ENCODE peak calls at places on chromosomes 12 and 14, in eight cellular contexts. I is mesothelial cell of epicardium; P is memory B cell; L is NCI-H1417; Z is tibial nerve; M is HEK293T; N is stimulated activated naive B cell treated with anti-CD40 and anti-IgM and Interleukin-4, amounts not matched to agents 10 μg/mL and 1 μg/mL and 100 μg/mL, for 72 hours; Q is ELR. Y is an unnamed sample.
A peak's percentile ranks its signal among the peaks of the same experiment; 100 is the strongest.

GRCh38 chr12:52486166-52487105 is 6.6 kb downstream of the KRT6A start:
- DNase-seq in M (no peak), I (no peak), L (peak; percentile 23), Q (no peak), Z (no peak), N (no peak), P (no peak), Y (no peak)

GRCh38 chr14:68757618-68758081 is 35.2 kb downstream of the ZFP36L1 start:
- DNase-seq in Q (no peak), I (no peak), L (no peak), M (no peak), Z (peak; percentile 42), P (no peak), N (peak; percentile 63), Y (peak; percentile 32)

GRCh38 chr12:105852958-105853357 is 285.8 kb downstream of the NUAK1 start:
- DNase-seq in L (no peak), P (no peak), I (no peak), Z (peak; percentile 26), Q (no peak), M (no peak), N (no peak), Y (no peak)

GRCh38 chr14:20295067-20295466 is 10.7 kb downstream of the TTC5 start:
- DNase-seq in Q (no peak), I (no peak), P (no peak), L (no peak), M (no peak), N (peak; percentile 70), Z (no peak), Y (no peak)

GRCh38 chr14:73723799-73724621 is 9.8 kb upstream of the PNMA1 start:
- DNase-seq in P (no peak), Z (peak; percentile 88), I (no peak), Q (peak; percentile 97), N (no peak), M (no peak), L (no peak), Y (no peak)

GRCh38 chr12:28966049-28966778 is 182.9 kb upstream of the FAR2 start:
- DNase-seq in L (no peak), P (no peak), N (no peak), Z (peak; percentile 28), Q (no peak), I (no peak), M (no peak), Y (no peak)

GRCh38 chr12:64625243-64626077 is 15.2 kb downstream of the RASSF3 start:
- DNase-seq in N (peak; percentile 55), I (peak; percentile 39), Q (peak; percentile 96), Z (peak; percentile 23), M (no peak), L (no peak), P (peak; percentile 51), Y (no peak)

GRCh38 chr14:103250888-103251287 is 83.1 kb upstream of the EIF5 start:
- DNase-seq in Z (no peak), L (no peak), M (no peak), N (no peak), Q (no peak), I (peak; percentile 7), P (no peak), Y (no peak)

GRCh38 chr12:111444706-111445310 is 39.1 kb downstream of the SH2B3 start:
- DNase-seq in Z (peak; percentile 50), L (no peak), P (peak; percentile 88), N (peak; percentile 94), I (no peak), Q (peak; percentile 44), M (no peak), Y (peak; percentile 32)

GRCh38 chr12:56282581-56282980 is 15.8 kb downstream of the COQ10A start:
- DNase-seq in Q (no peak), P (no peak), L (no peak), N (no peak), Z (no peak), I (no peak), M (no peak), Y (no peak)

GRCh38 chr12:131007794-131008460 is 54.2 kb downstream of the ADGRD1 start:
- DNase-seq in Z (no peak), N (no peak), L (no peak), P (no peak), Q (no peak), M (no peak), I (no peak), Y (no peak)

GRCh38 chr14:28875937-28876910 is 109.6 kb downstream of the FOXG1 start:
- DNase-seq in I (no peak), Q (no peak), P (no peak), L (peak; percentile 98), Z (no peak), N (no peak), M (peak; percentile 28), Y (no peak)

GRCh38 chr12:46304080-46304479 is 35.2 kb upstream of the SLC38A1 start:
- DNase-seq in Z (no peak), Q (no peak), L (no peak), N (no peak), I (no peak), P (no peak), M (no peak), Y (no peak)

GRCh38 chr14:68181395-68182326 is 362.1 kb downstream of the RAD51B start:
- DNase-seq in M (no peak), I (no peak), N (no peak), Z (no peak), L (no peak), Q (peak; percentile 62), P (no peak), Y (no peak)

GRCh38 chr14:95533391-95533821 is 1.4 kb upstream of the GLRX5 start:
- DNase-seq in L (peak; percentile 94), Z (no peak), M (no peak), I (no peak), P (no peak), Q (peak; percentile 63), N (no peak), Y (no peak)

GRCh38 chr12:108367436-108367835 is 28.3 kb upstream of the CMKLR1 start:
- DNase-seq in L (no peak), I (no peak), M (no peak), Q (peak; percentile 36), Z (peak; percentile 21), N (no peak), P (no peak), Y (no peak)

GRCh38 chr14:81169711-81170103 is 51.1 kb downstream of the GTF2A1 start:
- DNase-seq in L (peak; percentile 56), N (no peak), Z (peak; percentile 55), P (no peak), Q (peak; percentile 34), I (no peak), M (no peak), Y (peak; percentile 67)

Y was measured in hippocampal formation.